ENCODE peak calls at places on chromosomes 7 and 10, in five cellular contexts. V, L, R, U and P are unnamed samples. For H3K9me3 and H3K4me1, the result is how much of the 10 kb centered on the place peaks cover.

GRCh38 chr7:50396856-50397255 is 53.3 kb downstream of the FIGNL1 start:
- DNase-seq in V (no peak), L (no peak), R (no peak), U (no peak), P (no peak)

GRCh38 chr10:63388421-63389031 is 77.3 kb downstream of the JMJD1C start:
- DNase-seq in V (no peak), L (no peak), R (no peak), U (no peak), P (no peak)

GRCh38 chr7:155298288-155298833 is 683 bp downstream of the INSIG1 start:
- DNase-seq in V (peak), L (peak), R (no peak), U (peak), P (no peak)

GRCh38 chr10:67602268-67602950 is 93.6 kb downstream of the CTNNA3 start:
- DNase-seq in V (no peak), L (peak), R (no peak), U (no peak), P (no peak)

GRCh38 chr7:55060690-55061414 is 42.0 kb downstream of the EGFR start:
- DNase-seq in V (no peak), L (peak), R (no peak), U (no peak), P (no peak)

GRCh38 chr7:31102151-31102972 is 50.3 kb downstream of the ADCYAP1R1 start:
- DNase-seq in V (no peak), L (no peak), R (no peak), U (no peak), P (no peak)

GRCh38 chr10:69801094-69801433 is 642 bp upstream of the COL13A1 start:
- DNase-seq in V (no peak), L (peak), R (no peak), U (no peak), P (no peak)

GRCh38 chr10:119305860-119306513 is 98.6 kb downstream of the GRK5 start:
- DNase-seq in V (peak), L (peak), R (peak), U (peak), P (peak)

GRCh38 chr10:71222541-71223364 is 10.4 kb downstream of the UNC5B start:
- DNase-seq in V (no peak), L (peak), R (no peak), U (no peak), P (no peak)

GRCh38 chr7:128844777-128845311 is 14.6 kb downstream of the FLNC start:
- DNase-seq in V (no peak), L (no peak), R (no peak), U (no peak), P (no peak)

GRCh38 chr7:130904031-130904757 is 170.2 kb upstream of the KLF14 start:
- DNase-seq in V (no peak), L (peak), R (no peak), U (no peak), P (no peak)

GRCh38 chr7:617614-618538 is 98.2 kb upstream of the PDGFA start:
- DNase-seq in V (no peak), L (no peak), R (no peak), U (no peak), P (no peak)

GRCh38 chr10:47364366-47364765 is 16.2 kb downstream of the RBP3 start:
- DNase-seq in V (no peak), L (no peak), R (no peak), U (no peak), P (no peak)

GRCh38 chr10:110488124-110488681 is 9.5 kb upstream of the DUSP5 start:
- DNase-seq in V (no peak), L (peak), R (no peak), U (no peak), P (no peak)

GRCh38 chr7:92836489-92837213 is at the start of gene CDK6:
- DNase-seq in V (peak), L (peak), R (no peak), U (peak), P (no peak)

GRCh38 chr10:19579841-19580240 is 236.4 kb upstream of the PLXDC2 start:
- DNase-seq in V (no peak), L (no peak), R (no peak), U (no peak), P (no peak)

GRCh38 chr10:11165591-11166543 is 148.2 kb downstream of the CELF2 start:
- DNase-seq in V (peak), L (peak), R (no peak), U (no peak), P (no peak)

GRCh38 chr10:84606428-84606827 is 278.0 kb downstream of the CCSER2 start:
- DNase-seq in V (no peak), L (no peak), R (no peak), U (no peak), P (no peak)

GRCh38 chr7:142807855-142808460 is 37.2 kb downstream of the PRSS2 start:
- DNase-seq in V (peak), L (peak), R (no peak), U (no peak), P (no peak)

GRCh38 chr10:97192952-97193435 is 7.2 kb upstream of the SLIT1 start:
- DNase-seq in V (no peak), L (no peak), R (no peak), U (no peak), P (no peak)

GRCh38 chr7:48052748-48053147 is 17.4 kb downstream of the C7orf57 start:
- DNase-seq in V (no peak), L (peak), R (no peak), U (no peak), P (no peak)

GRCh38 chr7:94698275-94698674 is 42.3 kb upstream of the SGCE start:
- DNase-seq in V (no peak), L (peak), R (no peak), U (no peak), P (no peak)

GRCh38 chr7:39304683-39305405 is 261.4 kb upstream of the YAE1 start:
- DNase-seq in V (no peak), L (peak), R (no peak), U (no peak), P (no peak)

GRCh38 chr10:4770766-4771553 is 55.0 kb upstream of the AKR1E2 start:
- DNase-seq in V (no peak), L (peak), R (no peak), U (no peak), P (no peak)

GRCh38 chr7:2452074-2452507 is 24.1 kb downstream of the GRIFIN start:
- DNase-seq in V (no peak), L (no peak), R (no peak), U (no peak), P (no peak)
- H3K9me3 ChIP-seq in V (under half), L (under half), R (under half), U (under half), P (under half)

DNA sequence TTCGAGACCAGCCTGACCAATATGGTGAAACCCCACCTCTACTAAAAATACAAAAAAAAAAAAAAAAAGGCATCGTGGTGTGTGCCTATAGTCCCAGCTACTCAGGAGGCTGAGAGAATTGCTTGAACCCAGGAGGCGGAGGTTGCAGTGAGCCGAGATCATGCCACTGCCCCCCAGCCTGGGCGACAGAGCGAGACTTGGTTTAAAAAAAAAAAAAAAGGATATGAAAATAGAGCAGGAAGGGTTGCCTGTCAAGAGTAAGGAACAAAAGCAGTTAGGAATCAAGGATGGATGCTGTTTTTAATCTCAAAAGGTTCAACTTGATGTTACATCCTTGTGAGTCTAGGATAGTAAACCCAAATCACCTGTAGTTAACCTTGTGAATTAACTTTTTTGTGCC is 11.8 kb upstream of the ASCC1 start:
- DNase-seq in V (no peak), L (no peak), R (no peak), U (no peak), P (no peak)
- H3K4me1 ChIP-seq in V (under half), L (under half), R (under half), U (under half), P (under half)

GRCh38 chr7:29987821-29988317 is 1.7 kb downstream of the SCRN1 start:
- DNase-seq in V (no peak), L (peak), R (no peak), U (no peak), P (no peak)
- H3K4me3 ChIP-seq in V (no peak), L (peak), R (peak), U (no peak), P (peak)

GRCh38 chr10:96170212-96170611 is 40.1 kb downstream of the ZNF518A start:
- DNase-seq in V (no peak), L (no peak), R (no peak), U (no peak), P (no peak)

GRCh38 chr10:96168546-96168945 is 38.4 kb downstream of the ZNF518A start:
- DNase-seq in V (no peak), L (peak), R (no peak), U (no peak), P (no peak)

DNA sequence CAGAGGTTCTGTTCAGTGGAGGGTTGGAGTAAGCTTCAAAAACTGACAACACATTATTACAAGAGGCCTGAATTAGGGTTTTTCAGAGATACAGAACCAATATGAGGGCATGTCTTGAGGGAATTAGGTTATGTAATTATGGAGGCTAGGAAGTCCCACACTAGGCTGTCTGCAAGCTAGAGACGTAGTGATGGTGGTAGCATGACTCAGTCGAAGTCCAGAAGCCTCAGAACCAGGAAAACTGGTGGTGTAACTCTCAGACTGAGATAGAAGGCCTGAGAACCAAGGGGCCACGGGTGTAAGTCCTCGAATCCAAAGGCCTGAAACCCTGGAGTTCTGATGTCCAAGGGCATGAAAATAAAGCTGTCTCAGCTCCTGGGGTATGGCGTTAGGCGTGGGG is 35.6 kb downstream of the ZNF518A start:
- DNase-seq in V (no peak), L (no peak), R (no peak), U (no peak), P (no peak)
- H3K9me3 ChIP-seq in V (under half), L (under half), R (under half), U (under half), P (under half)

GRCh38 chr10:51699145-51699474 is 285 bp downstream of the CSTF2T start:
- DNase-seq in V (no peak), L (peak), R (no peak), U (no peak), P (no peak)
- H3K4me1 ChIP-seq in V (under half), L (under half), R (under half), U (under half), P (under half)

DNA sequence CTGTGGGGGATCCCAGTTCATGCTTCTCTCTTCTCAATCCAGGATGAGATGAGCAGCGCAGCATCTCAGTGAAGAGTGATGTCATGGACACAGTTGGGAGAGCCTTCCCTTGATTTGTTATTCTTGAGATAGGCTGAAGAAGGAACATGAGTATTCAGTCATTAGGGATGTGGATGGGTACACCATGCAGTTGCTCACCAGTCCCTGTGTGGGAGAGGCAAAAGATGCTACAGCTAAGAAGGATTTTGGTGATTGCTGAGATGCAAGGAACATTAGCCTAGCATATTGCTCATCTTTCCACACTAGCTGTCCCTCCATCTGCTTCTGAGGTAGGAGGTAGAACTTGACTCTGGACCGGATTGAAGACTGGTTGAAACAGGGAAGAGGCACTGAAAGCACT is 179.6 kb downstream of the GALNT17 start:
- DNase-seq in V (no peak), L (no peak), R (no peak), U (no peak), P (no peak)
- H3K4me3 ChIP-seq in V (no peak), L (no peak), R (no peak), U (no peak), P (no peak)